ENCODE peak calls at places on chromosomes 5 and 9, in four cellular contexts. N, U, X and S are unnamed samples.

GRCh38 chr9:95148121-95148520 is 169.4 kb downstream of the FANCC start:
- DNase-seq in N (no peak), U (no peak), X (no peak), S (no peak)

GRCh38 chr5:119328753-119329602 is 26.8 kb upstream of the TNFAIP8 start:
- DNase-seq in N (no peak), U (no peak), X (no peak), S (peak)

GRCh38 chr5:72067682-72068470 is 39.4 kb upstream of the MAP1B start:
- DNase-seq in N (no peak), U (no peak), X (no peak), S (peak)

GRCh38 chr5:139725073-139725830 is 70.4 kb upstream of the PSD2 start:
- DNase-seq in N (no peak), U (peak), X (peak), S (no peak)

GRCh38 chr5:118407958-118408357 is 580.4 kb downstream of the DTWD2 start:
- DNase-seq in N (no peak), U (no peak), X (no peak), S (no peak)

GRCh38 chr9:122102156-122102555 is 9.0 kb upstream of the TTLL11 start:
- DNase-seq in N (no peak), U (no peak), X (no peak), S (no peak)

GRCh38 chr9:136372561-136373299 is 739 bp downstream of the CARD9 start:
- DNase-seq in N (no peak), U (peak), X (peak), S (no peak)

GRCh38 chr9:28032178-28032532 is 458.9 kb upstream of the C9orf72 start:
- DNase-seq in N (no peak), U (peak), X (no peak), S (no peak)

GRCh38 chr5:35438288-35438687 is 179.4 kb upstream of the SPEF2 start:
- DNase-seq in N (no peak), U (no peak), X (no peak), S (no peak)

GRCh38 chr5:139671096-139671841 is 23.1 kb downstream of the CXXC5 start:
- DNase-seq in N (no peak), U (no peak), X (no peak), S (no peak)

GRCh38 chr9:75715360-75715759 is 175.1 kb upstream of the PCSK5 start:
- DNase-seq in N (no peak), U (no peak), X (no peak), S (no peak)

GRCh38 chr5:135372654-135373381 is 26.2 kb downstream of the MACROH2A1 start:
- DNase-seq in N (no peak), U (no peak), X (no peak), S (no peak)

GRCh38 chr5:62340392-62340791 is 34.4 kb downstream of the KIF2A start:
- DNase-seq in N (no peak), U (peak), X (no peak), S (no peak)

DNA sequence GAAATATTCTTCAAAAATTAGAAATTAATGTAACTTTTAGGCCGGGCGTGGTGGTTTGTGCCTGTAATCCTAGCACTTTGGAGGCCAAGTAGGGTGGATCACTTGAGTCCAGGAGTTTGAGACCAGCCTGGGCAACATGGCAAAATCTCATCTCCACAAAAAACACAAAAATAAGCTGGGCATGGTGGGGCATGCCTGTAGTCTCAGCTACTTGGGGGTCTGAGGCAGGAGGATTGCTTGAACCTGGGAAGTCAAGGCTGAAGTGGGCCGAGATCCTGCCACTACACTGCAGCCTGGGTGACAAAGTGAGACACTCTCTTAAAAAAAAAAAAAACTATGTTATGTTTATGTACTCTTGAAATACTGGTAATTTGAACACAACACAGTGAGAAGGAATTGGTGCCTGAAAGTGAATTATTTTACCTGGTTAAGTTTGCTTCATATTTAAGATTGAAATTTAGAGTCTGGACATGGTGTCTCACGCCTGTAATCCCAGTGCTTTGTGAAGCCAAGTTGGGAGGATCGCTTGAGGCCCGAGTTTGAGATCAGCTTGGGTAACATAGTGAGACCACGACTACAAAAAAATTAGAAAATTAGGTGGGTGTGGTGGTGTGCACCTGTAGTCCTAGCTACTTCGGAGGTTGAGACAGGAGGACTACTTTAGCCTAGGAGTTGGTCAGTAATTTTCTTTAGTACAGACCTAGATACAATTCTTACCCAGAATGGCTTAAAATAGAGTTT is 15.0 kb downstream of the ARRDC3 start:
- DNase-seq in N (no peak), U (no peak), X (no peak), S (no peak)
- H3K4me3 ChIP-seq in N (no peak), U (no peak), X (no peak), S (no peak)

GRCh38 chr5:53200309-53200708 is 90.8 kb upstream of the MOCS2 start:
- DNase-seq in N (no peak), U (no peak), X (no peak), S (no peak)

GRCh38 chr5:53194086-53194485 is 84.5 kb upstream of the MOCS2 start:
- DNase-seq in N (no peak), U (no peak), X (no peak), S (no peak)

GRCh38 chr5:53201746-53202145 is 92.2 kb upstream of the MOCS2 start:
- DNase-seq in N (no peak), U (no peak), X (no peak), S (no peak)

GRCh38 chr5:53199882-53200281 is 90.3 kb upstream of the MOCS2 start:
- DNase-seq in N (no peak), U (no peak), X (no peak), S (no peak)
- TF ChIP-seq CTCF in N (no peak), U (no peak), X (no peak), S (no peak)

GRCh38 chr5:77186990-77187389 is 23.5 kb upstream of the PDE8B start:
- DNase-seq in N (no peak), U (no peak), X (no peak), S (no peak)

GRCh38 chr5:77181173-77181572 is 29.3 kb upstream of the PDE8B start:
- DNase-seq in N (no peak), U (no peak), X (no peak), S (no peak)

GRCh38 chr5:77177576-77177975 is 32.9 kb upstream of the PDE8B start:
- DNase-seq in N (no peak), U (no peak), X (no peak), S (no peak)

GRCh38 chr5:77180167-77181081 is 30.1 kb upstream of the PDE8B start:
- DNase-seq in N (no peak), U (peak), X (peak), S (no peak)

DNA sequence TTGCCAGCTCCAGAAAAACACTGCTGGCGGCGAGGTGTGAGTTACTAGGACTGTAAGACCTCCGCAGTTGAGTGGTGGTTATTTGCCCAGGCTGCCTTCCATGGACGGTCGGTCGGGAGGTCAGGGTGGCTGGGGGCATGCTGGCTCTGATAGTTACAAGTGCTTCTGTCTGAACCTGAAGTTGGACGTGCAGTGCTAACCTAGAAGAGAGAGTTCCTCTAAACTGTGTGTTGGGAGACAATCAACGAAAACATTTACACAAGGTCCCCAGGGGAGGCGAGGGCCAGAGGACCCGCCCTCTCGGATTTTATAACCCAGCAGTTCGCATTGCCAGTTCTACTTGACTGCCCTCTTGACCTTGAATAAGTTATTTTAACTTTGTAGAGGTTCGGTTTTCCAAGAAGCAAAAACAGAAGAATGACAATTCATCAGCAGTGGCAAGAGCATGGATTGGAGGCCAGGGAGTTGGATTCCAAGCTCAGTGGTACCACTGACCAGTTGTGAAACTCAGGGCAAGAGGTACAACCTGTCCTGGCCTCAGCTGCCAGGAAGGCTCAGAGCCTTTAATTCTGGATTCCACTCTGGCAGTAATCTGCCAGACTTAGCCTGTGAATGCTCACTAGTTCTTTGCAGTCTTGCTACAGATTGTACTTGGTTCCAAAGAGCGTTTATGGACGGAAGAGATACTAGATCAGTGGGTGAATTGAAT is 28.7 kb upstream of the PDE8B start:
- DNase-seq in N (no peak), U (no peak), X (no peak), S (no peak)
- H3K4me3 ChIP-seq in N (peak), U (no peak), X (peak), S (no peak)

GRCh38 chr5:122089096-122089495 is 11.0 kb upstream of the LOX start:
- DNase-seq in N (no peak), U (no peak), X (no peak), S (no peak)

GRCh38 chr5:122089614-122090013 is 11.6 kb upstream of the LOX start:
- DNase-seq in N (no peak), U (no peak), X (no peak), S (peak)

GRCh38 chr5:122093415-122093814 is 15.4 kb upstream of the LOX start:
- DNase-seq in N (no peak), U (no peak), X (no peak), S (peak)

GRCh38 chr5:122093861-122094650 is 16.0 kb upstream of the LOX start:
- DNase-seq in N (no peak), U (no peak), X (no peak), S (no peak)

GRCh38 chr5:122091942-122092600 is 14.0 kb upstream of the LOX start:
- DNase-seq in N (no peak), U (no peak), X (no peak), S (no peak)
- TF ChIP-seq CTCF in N (peak), U (peak), X (peak), S (peak)

DNA sequence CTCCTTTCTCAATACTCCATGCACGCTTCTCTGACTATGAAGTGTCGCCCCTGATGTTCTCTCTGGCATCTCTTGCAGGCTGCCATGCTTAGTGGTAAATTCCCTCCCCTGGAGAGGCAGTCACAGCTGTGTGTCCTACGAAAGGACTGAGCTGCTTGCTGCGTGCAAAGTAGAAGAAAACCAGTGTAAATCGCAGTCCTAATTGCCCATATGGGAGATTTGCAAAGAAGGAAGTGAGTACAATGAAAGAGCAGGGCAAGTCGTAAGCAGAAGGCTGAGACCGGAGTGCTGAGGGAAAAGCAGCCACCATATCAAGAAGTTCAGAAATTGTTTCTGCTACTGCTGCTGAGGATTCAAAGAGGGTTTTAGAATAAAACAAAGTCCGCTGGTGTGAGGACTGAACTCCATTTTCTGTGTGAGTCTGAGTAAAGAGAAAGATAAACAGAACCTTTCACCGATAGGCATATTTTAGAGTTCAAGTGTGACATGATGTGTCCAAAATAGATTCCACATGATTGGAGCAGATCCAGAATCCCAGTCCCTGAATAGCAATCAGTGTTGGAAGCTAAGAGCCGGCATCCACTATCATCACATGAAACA is 507.8 kb upstream of the MPDZ start:
- DNase-seq in N (no peak), U (no peak), X (no peak), S (no peak)
- H3K4me3 ChIP-seq in N (peak), U (no peak), X (peak), S (no peak)

GRCh38 chr5:172894767-172895166 is 60.7 kb downstream of the ERGIC1 start:
- DNase-seq in N (no peak), U (no peak), X (no peak), S (no peak)
- TF ChIP-seq CTCF in N (no peak), U (no peak), X (no peak), S (no peak)